ENCODE peak calls at places on chromosome 13, in six cellular contexts. S is fibroblast of lung, B is IMR-90, T is H1, R is astrocyte, F is A549. A is an unnamed sample.

GRCh38 chr13:84607614-84608013 is 725.3 kb upstream of the SLITRK1 start:
- DNase-seq in S (peak), B (peak), T (no peak), R (peak), F (no peak), A (no peak)

GRCh38 chr13:64158910-64159309 is 2743.3 kb upstream of the PCDH20 start:
- DNase-seq in S (peak), B (peak), T (no peak), R (peak), F (no peak), A (no peak)

GRCh38 chr13:47211106-47211505 is 314.3 kb upstream of the HTR2A start:
- DNase-seq in S (peak), B (peak), T (peak), R (peak), F (no peak), A (no peak)

GRCh38 chr13:32443111-32443510 is 15.2 kb upstream of the N4BP2L1 start:
- DNase-seq in S (no peak), B (peak), T (no peak), R (no peak), F (peak), A (peak)

GRCh38 chr13:24274452-24274971 is 34.9 kb upstream of the C1QTNF9 start:
- DNase-seq in S (no peak), B (peak), T (no peak), R (no peak), F (no peak), A (peak)

GRCh38 chr13:64688893-64689677 is 2541.1 kb downstream of the PCDH9 start:
- DNase-seq in S (peak), B (peak), T (no peak), R (peak), F (peak), A (no peak)

GRCh38 chr13:112069727-112070300 is 2.9 kb downstream of the SOX1 start:
- DNase-seq in S (no peak), B (no peak), T (no peak), R (no peak), F (no peak), A (no peak)

GRCh38 chr13:66347718-66348117 is 882.4 kb downstream of the PCDH9 start:
- DNase-seq in S (peak), B (peak), T (no peak), R (peak), F (peak), A (no peak)

GRCh38 chr13:104105418-104106355 is 1039.5 kb upstream of the SLC10A2 start:
- DNase-seq in S (peak), B (no peak), T (no peak), R (no peak), F (no peak), A (no peak)

GRCh38 chr13:90867336-90867683 is 480.2 kb upstream of the MIR17HG start:
- DNase-seq in S (peak), B (peak), T (peak), R (peak), F (peak), A (peak)

GRCh38 chr13:65656740-65657329 is 1573.3 kb downstream of the PCDH9 start:
- DNase-seq in S (peak), B (peak), T (no peak), R (peak), F (peak), A (peak)

GRCh38 chr13:74891610-74892009 is 590.4 kb downstream of the TBC1D4 start:
- DNase-seq in S (peak), B (peak), T (no peak), R (peak), F (peak), A (no peak)

GRCh38 chr13:85557651-85558050 is 241.6 kb downstream of the SLITRK6 start:
- DNase-seq in S (no peak), B (no peak), T (no peak), R (no peak), F (no peak), A (no peak)

GRCh38 chr13:114068723-114069322 is 63.6 kb downstream of the RASA3 start:
- DNase-seq in S (peak), B (peak), T (no peak), R (peak), F (peak), A (no peak)

GRCh38 chr13:45303866-45304265 is 37.1 kb downstream of the TPT1 start:
- DNase-seq in S (no peak), B (no peak), T (no peak), R (no peak), F (no peak), A (no peak)

GRCh38 chr13:113902536-113902935 is 38.7 kb upstream of the GAS6 start:
- DNase-seq in S (peak), B (peak), T (no peak), R (peak), F (no peak), A (no peak)

GRCh38 chr13:44801990-44802389 is 187.3 kb downstream of the NUFIP1 start:
- DNase-seq in S (peak), B (peak), T (no peak), R (peak), F (peak), A (no peak)

GRCh38 chr13:23570931-23571330 is 719 bp downstream of the TNFRSF19 start:
- DNase-seq in S (peak), B (peak), T (no peak), R (peak), F (no peak), A (no peak)

GRCh38 chr13:76879211-76879875 is 6.9 kb downstream of the KCTD12 start:
- DNase-seq in S (peak), B (peak), T (no peak), R (peak), F (no peak), A (no peak)

GRCh38 chr13:20230913-20231838 is 943 bp downstream of the GJB6 start:
- DNase-seq in S (no peak), B (no peak), T (no peak), R (no peak), F (no peak), A (no peak)

GRCh38 chr13:97982286-97982685 is 28.8 kb downstream of the IPO5 start:
- DNase-seq in S (peak), B (peak), T (no peak), R (peak), F (no peak), A (no peak)

GRCh38 chr13:97977376-97977705 is 23.9 kb downstream of the IPO5 start:
- DNase-seq in S (peak), B (no peak), T (no peak), R (no peak), F (no peak), A (no peak)

GRCh38 chr13:97977982-97978381 is 24.5 kb downstream of the IPO5 start:
- DNase-seq in S (no peak), B (no peak), T (no peak), R (no peak), F (no peak), A (no peak)

GRCh38 chr13:97978661-97979450 is 25.4 kb downstream of the IPO5 start:
- DNase-seq in S (peak), B (peak), T (no peak), R (peak), F (no peak), A (no peak)

DNA sequence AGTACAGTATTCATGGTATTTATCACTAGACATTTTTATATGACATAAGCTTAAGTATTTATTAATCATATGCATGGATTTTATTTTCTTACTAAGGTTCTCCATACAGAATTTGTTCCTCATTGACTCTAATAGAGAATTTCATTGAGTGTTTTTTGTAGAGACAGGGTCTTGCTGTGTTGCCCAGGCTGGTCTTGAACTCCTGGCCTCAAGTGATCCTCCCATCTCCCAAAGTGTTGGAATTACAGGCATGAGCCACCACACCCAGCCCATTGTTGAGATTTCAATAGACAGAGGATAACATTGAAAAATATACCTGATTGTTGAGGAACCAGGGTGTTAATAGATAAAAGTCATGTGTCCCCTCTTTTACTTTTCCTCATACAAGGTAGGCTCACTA is 26.1 kb downstream of the IPO5 start:
- DNase-seq in S (no peak), B (no peak), T (no peak), R (no peak), F (no peak), A (no peak)
- H3K4me2 ChIP-seq in S (peak), B (no peak), T (no peak), R (peak), F (peak), A (peak)

DNA sequence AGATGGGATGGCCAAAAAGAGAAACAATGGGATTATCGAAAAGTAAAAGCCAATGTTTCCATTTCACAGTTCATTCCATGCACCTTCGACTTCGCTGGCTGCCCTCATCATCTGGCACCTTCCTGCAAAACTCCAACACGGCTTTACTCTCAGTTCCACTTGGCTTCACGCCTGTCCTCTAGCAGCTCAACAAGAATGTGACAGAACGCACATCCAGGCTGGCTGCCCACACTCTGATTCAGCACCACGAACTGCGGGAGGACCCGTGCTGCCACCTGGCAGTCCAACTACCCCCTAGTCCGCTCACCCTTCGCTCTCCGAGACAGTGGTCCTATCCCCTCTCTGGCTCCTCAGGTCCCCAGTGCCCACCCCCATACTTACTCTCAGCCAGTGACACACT is 11.7 kb downstream of the ATP7B start:
- DNase-seq in S (peak), B (peak), T (no peak), R (peak), F (no peak), A (no peak)
- H3K4me2 ChIP-seq in S (no peak), B (peak), T (no peak), R (peak), F (no peak), A (no peak)

GRCh38 chr13:100789025-100789424 is 114.4 kb upstream of the TMTC4 start:
- DNase-seq in S (no peak), B (no peak), T (no peak), R (no peak), F (no peak), A (no peak)
- H3K4me2 ChIP-seq in S (no peak), B (no peak), T (no peak), R (no peak), F (no peak), A (no peak)

DNA sequence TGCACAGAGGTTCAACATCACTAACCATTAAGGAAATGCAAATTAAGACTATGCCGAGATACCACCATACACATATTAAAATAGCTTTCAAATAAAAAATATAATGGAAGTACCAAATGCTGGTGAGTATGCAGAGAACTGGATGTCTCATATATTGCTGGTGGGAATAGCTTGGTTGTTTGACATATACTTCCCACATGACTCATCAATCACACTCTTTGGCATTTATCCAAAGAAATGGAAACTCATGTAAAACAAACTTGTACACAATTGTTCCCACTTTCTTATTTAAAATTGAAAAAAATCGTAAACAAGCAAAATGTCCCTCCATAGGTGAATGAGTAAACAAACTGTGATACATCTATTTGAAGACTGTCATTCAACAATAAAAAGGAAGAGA is 982.6 kb upstream of the ATXN8OS start:
- DNase-seq in S (no peak), B (no peak), T (no peak), R (no peak), F (no peak), A (no peak)
- H3K4me2 ChIP-seq in S (no peak), B (no peak), T (no peak), R (no peak), F (no peak), A (no peak)

DNA sequence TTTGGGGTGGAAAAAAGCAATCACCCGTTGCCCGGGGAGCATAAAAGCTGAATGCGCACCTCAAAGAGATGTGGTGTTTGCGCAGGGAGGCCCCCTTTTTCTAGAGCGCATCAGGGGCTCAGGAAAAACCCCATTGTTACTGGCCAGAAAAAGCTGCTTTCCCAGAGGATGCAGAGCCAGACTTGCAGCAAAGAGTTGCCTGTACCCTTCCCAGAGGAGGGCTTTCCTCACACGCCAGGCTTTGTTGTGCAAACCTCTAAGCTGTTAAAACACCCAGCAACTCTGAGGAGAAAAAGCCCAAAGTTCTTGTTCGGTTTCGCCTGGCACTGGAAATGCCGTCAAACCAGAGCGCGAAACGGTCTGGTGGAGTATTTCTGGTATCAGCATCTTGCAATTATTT is 29.3 kb downstream of the GSX1 start:
- DNase-seq in S (no peak), B (no peak), T (no peak), R (no peak), F (no peak), A (no peak)
- H3K4me2 ChIP-seq in S (no peak), B (no peak), T (peak), R (no peak), F (no peak), A (no peak)